ENCODE peak calls at places on chromosomes 6 and 20, in ten cellular contexts. One of them, this sample, is unnamed.

GRCh38 chr20:44457016-44457415 is 18.7 kb upstream of the TTPAL start:
- DNase-seq in mucosa of descending colon: peak
- DNase-seq in left ventricle myocardium inferior: no peak
- DNase-seq in GM12864: no peak
- DNase-seq in heart right ventricle: no peak
- DNase-seq in epithelial cell of esophagus: no peak
- DNase-seq in choroid plexus epithelial cell: no peak
- DNase-seq in GM06990: no peak
- DNase-seq in fibroblast of mammary gland: no peak
- DNase-seq in psoas muscle: no peak
- DNase-seq in this sample: no peak

GRCh38 chr6:131782764-131783163 is 25.1 kb upstream of the ENPP1 start:
- DNase-seq in heart right ventricle: no peak
- DNase-seq in left ventricle myocardium inferior: no peak
- DNase-seq in psoas muscle: no peak
- DNase-seq in epithelial cell of esophagus: peak
- DNase-seq in choroid plexus epithelial cell: peak
- DNase-seq in GM06990: no peak
- DNase-seq in fibroblast of mammary gland: no peak
- DNase-seq in mucosa of descending colon: peak
- DNase-seq in GM12864: no peak
- DNase-seq in this sample: no peak

GRCh38 chr6:52125572-52125971 is 38.2 kb upstream of the PKHD1 start:
- DNase-seq in heart right ventricle: no peak
- DNase-seq in psoas muscle: no peak
- DNase-seq in left ventricle myocardium inferior: no peak
- DNase-seq in GM06990: no peak
- DNase-seq in fibroblast of mammary gland: no peak
- DNase-seq in choroid plexus epithelial cell: no peak
- DNase-seq in epithelial cell of esophagus: no peak
- DNase-seq in mucosa of descending colon: no peak
- DNase-seq in GM12864: no peak
- DNase-seq in this sample: no peak

GRCh38 chr6:133099573-133099972 is 141.6 kb upstream of the EYA4 start:
- DNase-seq in choroid plexus epithelial cell: peak
- DNase-seq in GM06990: no peak
- DNase-seq in fibroblast of mammary gland: peak
- DNase-seq in left ventricle myocardium inferior: no peak
- DNase-seq in GM12864: no peak
- DNase-seq in mucosa of descending colon: no peak
- DNase-seq in epithelial cell of esophagus: peak
- DNase-seq in heart right ventricle: no peak
- DNase-seq in psoas muscle: no peak
- DNase-seq in this sample: no peak

GRCh38 chr6:131602913-131603312 is 25.1 kb downstream of the MED23 start:
- DNase-seq in left ventricle myocardium inferior: no peak
- DNase-seq in heart right ventricle: no peak
- DNase-seq in GM06990: no peak
- DNase-seq in epithelial cell of esophagus: peak
- DNase-seq in psoas muscle: no peak
- DNase-seq in fibroblast of mammary gland: peak
- DNase-seq in mucosa of descending colon: no peak
- DNase-seq in choroid plexus epithelial cell: peak
- DNase-seq in GM12864: no peak
- DNase-seq in this sample: no peak

GRCh38 chr6:73739097-73739496 is 43.1 kb downstream of the CD109 start:
- DNase-seq in epithelial cell of esophagus: peak
- DNase-seq in mucosa of descending colon: peak
- DNase-seq in GM12864: no peak
- DNase-seq in left ventricle myocardium inferior: no peak
- DNase-seq in heart right ventricle: no peak
- DNase-seq in fibroblast of mammary gland: peak
- DNase-seq in psoas muscle: no peak
- DNase-seq in GM06990: no peak
- DNase-seq in choroid plexus epithelial cell: peak
- DNase-seq in this sample: no peak

GRCh38 chr6:90494067-90494773 is 92.7 kb downstream of the MAP3K7 start:
- DNase-seq in heart right ventricle: no peak
- DNase-seq in mucosa of descending colon: no peak
- DNase-seq in GM12864: no peak
- DNase-seq in left ventricle myocardium inferior: no peak
- DNase-seq in epithelial cell of esophagus: no peak
- DNase-seq in GM06990: no peak
- DNase-seq in choroid plexus epithelial cell: peak
- DNase-seq in psoas muscle: no peak
- DNase-seq in fibroblast of mammary gland: no peak
- DNase-seq in this sample: no peak

GRCh38 chr6:161161889-161162624 is 111.8 kb downstream of the AGPAT4 start:
- DNase-seq in epithelial cell of esophagus: no peak
- DNase-seq in mucosa of descending colon: no peak
- DNase-seq in psoas muscle: no peak
- DNase-seq in heart right ventricle: no peak
- DNase-seq in choroid plexus epithelial cell: peak
- DNase-seq in GM12864: no peak
- DNase-seq in fibroblast of mammary gland: peak
- DNase-seq in GM06990: no peak
- DNase-seq in left ventricle myocardium inferior: no peak
- DNase-seq in this sample: no peak

GRCh38 chr20:47233333-47234188 is 122.9 kb downstream of the ZMYND8 start:
- DNase-seq in epithelial cell of esophagus: no peak
- DNase-seq in fibroblast of mammary gland: peak
- DNase-seq in heart right ventricle: no peak
- DNase-seq in mucosa of descending colon: no peak
- DNase-seq in GM06990: no peak
- DNase-seq in left ventricle myocardium inferior: no peak
- DNase-seq in psoas muscle: no peak
- DNase-seq in choroid plexus epithelial cell: peak
- DNase-seq in GM12864: no peak
- DNase-seq in this sample: no peak

GRCh38 chr6:142716097-142716496 is 228.9 kb downstream of the HIVEP2 start:
- DNase-seq in left ventricle myocardium inferior: no peak
- DNase-seq in GM12864: no peak
- DNase-seq in epithelial cell of esophagus: no peak
- DNase-seq in heart right ventricle: no peak
- DNase-seq in GM06990: no peak
- DNase-seq in fibroblast of mammary gland: peak
- DNase-seq in psoas muscle: no peak
- DNase-seq in choroid plexus epithelial cell: no peak
- DNase-seq in mucosa of descending colon: no peak
- DNase-seq in this sample: no peak

GRCh38 chr6:45896783-45897441 is 118.7 kb downstream of the CLIC5 start:
- DNase-seq in GM12864: no peak
- DNase-seq in choroid plexus epithelial cell: peak
- DNase-seq in epithelial cell of esophagus: no peak
- DNase-seq in mucosa of descending colon: no peak
- DNase-seq in fibroblast of mammary gland: peak
- DNase-seq in left ventricle myocardium inferior: no peak
- DNase-seq in psoas muscle: peak
- DNase-seq in GM06990: no peak
- DNase-seq in heart right ventricle: no peak
- DNase-seq in this sample: no peak

GRCh38 chr20:12012241-12013222 is 94.8 kb downstream of the BTBD3 start:
- DNase-seq in left ventricle myocardium inferior: no peak
- DNase-seq in choroid plexus epithelial cell: peak
- DNase-seq in mucosa of descending colon: peak
- DNase-seq in psoas muscle: no peak
- DNase-seq in GM06990: no peak
- DNase-seq in epithelial cell of esophagus: peak
- DNase-seq in GM12864: no peak
- DNase-seq in fibroblast of mammary gland: peak
- DNase-seq in heart right ventricle: peak
- DNase-seq in this sample: no peak

GRCh38 chr6:157599191-157599590 is 218.2 kb downstream of the ZDHHC14 start:
- DNase-seq in psoas muscle: no peak
- DNase-seq in fibroblast of mammary gland: no peak
- DNase-seq in epithelial cell of esophagus: no peak
- DNase-seq in left ventricle myocardium inferior: no peak
- DNase-seq in heart right ventricle: no peak
- DNase-seq in GM12864: peak
- DNase-seq in GM06990: no peak
- DNase-seq in mucosa of descending colon: no peak
- DNase-seq in choroid plexus epithelial cell: no peak
- DNase-seq in this sample: no peak

GRCh38 chr6:157596886-157597285 is 215.9 kb downstream of the ZDHHC14 start:
- DNase-seq in mucosa of descending colon: no peak
- DNase-seq in heart right ventricle: no peak
- DNase-seq in psoas muscle: no peak
- DNase-seq in choroid plexus epithelial cell: peak
- DNase-seq in GM06990: no peak
- DNase-seq in fibroblast of mammary gland: no peak
- DNase-seq in GM12864: no peak
- DNase-seq in epithelial cell of esophagus: no peak
- DNase-seq in left ventricle myocardium inferior: no peak
- DNase-seq in this sample: no peak

GRCh38 chr6:157595768-157596167 is 214.8 kb downstream of the ZDHHC14 start:
- DNase-seq in mucosa of descending colon: no peak
- DNase-seq in GM12864: no peak
- DNase-seq in epithelial cell of esophagus: no peak
- DNase-seq in left ventricle myocardium inferior: no peak
- DNase-seq in heart right ventricle: no peak
- DNase-seq in GM06990: no peak
- DNase-seq in fibroblast of mammary gland: no peak
- DNase-seq in choroid plexus epithelial cell: no peak
- DNase-seq in psoas muscle: no peak
- DNase-seq in this sample: no peak

GRCh38 chr6:157596461-157596860 is 215.5 kb downstream of the ZDHHC14 start:
- DNase-seq in epithelial cell of esophagus: no peak
- DNase-seq in choroid plexus epithelial cell: no peak
- DNase-seq in GM12864: no peak
- DNase-seq in GM06990: no peak
- DNase-seq in heart right ventricle: no peak
- DNase-seq in fibroblast of mammary gland: no peak
- DNase-seq in left ventricle myocardium inferior: no peak
- DNase-seq in psoas muscle: no peak
- DNase-seq in mucosa of descending colon: no peak
- DNase-seq in this sample: no peak

DNA sequence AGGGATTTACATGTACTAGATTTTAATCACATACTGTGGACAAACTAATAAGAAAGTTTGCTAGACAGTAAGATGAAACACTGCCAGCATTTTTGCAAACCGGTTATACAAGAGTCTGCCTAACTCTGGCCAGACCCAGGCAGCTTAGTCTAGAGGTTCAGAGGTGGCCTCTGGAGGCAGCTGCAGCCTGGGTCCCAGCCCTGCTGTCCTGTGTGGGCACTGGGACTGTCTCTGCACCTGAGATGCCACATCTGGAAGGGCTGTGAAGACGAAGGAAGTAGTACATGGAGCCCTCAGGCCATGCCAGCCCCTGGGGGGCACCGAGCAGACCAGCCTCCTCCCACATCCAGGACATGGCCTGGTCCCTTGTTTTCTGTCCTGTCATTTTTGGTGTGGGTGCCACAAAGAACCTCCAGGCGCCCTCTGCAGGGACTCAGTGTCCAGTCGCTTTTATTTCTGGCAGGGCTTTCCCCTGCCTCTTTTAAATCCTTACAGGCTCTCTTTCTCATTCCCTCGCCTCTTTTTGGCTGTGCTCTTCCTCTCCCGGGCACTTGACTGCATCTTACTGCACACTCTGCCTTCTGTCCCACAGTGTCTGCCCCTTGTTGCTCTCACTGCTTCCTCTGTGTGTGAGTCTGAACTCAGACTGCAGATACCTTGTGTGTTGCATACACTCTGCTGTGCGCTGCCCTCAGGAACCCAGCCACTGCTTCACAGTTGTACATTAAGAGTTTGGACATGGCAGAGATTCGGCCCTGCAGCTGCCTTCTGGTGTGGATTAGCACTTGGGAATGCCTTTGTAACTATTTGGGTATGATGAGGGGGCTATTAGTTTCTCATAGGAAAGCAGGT is 216.7 kb downstream of the ZDHHC14 start:
- DNase-seq in left ventricle myocardium inferior: peak
- DNase-seq in choroid plexus epithelial cell: peak
- DNase-seq in psoas muscle: peak
- DNase-seq in fibroblast of mammary gland: peak
- DNase-seq in epithelial cell of esophagus: peak
- DNase-seq in GM06990: peak
- DNase-seq in mucosa of descending colon: peak
- DNase-seq in GM12864: no peak
- DNase-seq in heart right ventricle: peak
- DNase-seq in this sample: no peak
- TF ChIP-seq CTCF in left ventricle myocardium inferior: peak
- TF ChIP-seq CTCF in choroid plexus epithelial cell: peak
- TF ChIP-seq CTCF in psoas muscle: peak
- TF ChIP-seq CTCF in fibroblast of mammary gland: peak
- TF ChIP-seq CTCF in epithelial cell of esophagus: peak
- TF ChIP-seq CTCF in GM06990: peak
- TF ChIP-seq CTCF in mucosa of descending colon: peak
- TF ChIP-seq CTCF in GM12864: peak
- TF ChIP-seq CTCF in heart right ventricle: peak
- TF ChIP-seq CTCF in this sample: peak

GRCh38 chr6:48825501-48826317 is 637.3 kb downstream of the MMUT start:
- DNase-seq in GM12864: no peak
- DNase-seq in fibroblast of mammary gland: peak
- DNase-seq in left ventricle myocardium inferior: no peak
- DNase-seq in heart right ventricle: no peak
- DNase-seq in choroid plexus epithelial cell: peak
- DNase-seq in GM06990: no peak
- DNase-seq in epithelial cell of esophagus: peak
- DNase-seq in psoas muscle: no peak
- DNase-seq in mucosa of descending colon: no peak
- DNase-seq in this sample: no peak
- H3K4me3 ChIP-seq in GM12864: no peak
- H3K4me3 ChIP-seq in fibroblast of mammary gland: no peak
- H3K4me3 ChIP-seq in left ventricle myocardium inferior: no peak
- H3K4me3 ChIP-seq in heart right ventricle: no peak
- H3K4me3 ChIP-seq in choroid plexus epithelial cell: peak
- H3K4me3 ChIP-seq in GM06990: no peak
- H3K4me3 ChIP-seq in epithelial cell of esophagus: no peak
- H3K4me3 ChIP-seq in psoas muscle: no peak
- H3K4me3 ChIP-seq in mucosa of descending colon: no peak
- H3K4me3 ChIP-seq in this sample: no peak

GRCh38 chr6:135144678-135145508 is 36.2 kb upstream of the MYB start:
- DNase-seq in choroid plexus epithelial cell: peak
- DNase-seq in heart right ventricle: no peak
- DNase-seq in GM12864: no peak
- DNase-seq in left ventricle myocardium inferior: no peak
- DNase-seq in mucosa of descending colon: peak
- DNase-seq in GM06990: no peak
- DNase-seq in fibroblast of mammary gland: peak
- DNase-seq in epithelial cell of esophagus: peak
- DNase-seq in psoas muscle: no peak
- DNase-seq in this sample: no peak
- TF ChIP-seq CTCF in choroid plexus epithelial cell: peak
- TF ChIP-seq CTCF in heart right ventricle: no peak
- TF ChIP-seq CTCF in GM12864: peak
- TF ChIP-seq CTCF in left ventricle myocardium inferior: peak
- TF ChIP-seq CTCF in mucosa of descending colon: peak
- TF ChIP-seq CTCF in GM06990: peak
- TF ChIP-seq CTCF in fibroblast of mammary gland: peak
- TF ChIP-seq CTCF in epithelial cell of esophagus: peak
- TF ChIP-seq CTCF in psoas muscle: peak
- TF ChIP-seq CTCF in this sample: no peak

DNA sequence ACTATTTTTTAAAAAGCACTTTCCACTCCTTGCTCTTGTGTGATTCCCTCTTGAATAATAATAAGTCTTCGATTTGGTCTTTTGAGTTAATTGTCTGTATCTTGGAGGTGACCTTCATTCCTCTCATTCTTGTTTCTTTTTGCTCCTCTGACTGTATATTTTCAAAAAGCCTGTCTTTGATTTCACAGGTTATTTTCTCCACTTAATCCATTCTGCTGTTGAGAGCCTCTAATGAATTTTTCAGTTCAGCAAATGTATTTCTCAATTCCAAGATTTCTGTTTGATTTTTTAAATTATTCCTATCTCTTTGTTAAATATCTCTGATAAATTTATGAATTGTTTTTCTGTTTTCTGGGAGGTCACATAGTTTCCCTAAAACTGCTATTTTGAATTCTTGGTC is 21.7 kb upstream of the KIAA1586 start:
- DNase-seq in psoas muscle: no peak
- DNase-seq in left ventricle myocardium inferior: no peak
- DNase-seq in fibroblast of mammary gland: no peak
- DNase-seq in GM06990: no peak
- DNase-seq in mucosa of descending colon: no peak
- DNase-seq in choroid plexus epithelial cell: no peak
- DNase-seq in epithelial cell of esophagus: no peak
- DNase-seq in GM12864: no peak
- DNase-seq in heart right ventricle: no peak
- DNase-seq in this sample: no peak
- H3K4me3 ChIP-seq in psoas muscle: no peak
- H3K4me3 ChIP-seq in left ventricle myocardium inferior: no peak
- H3K4me3 ChIP-seq in fibroblast of mammary gland: no peak
- H3K4me3 ChIP-seq in GM06990: no peak
- H3K4me3 ChIP-seq in mucosa of descending colon: no peak
- H3K4me3 ChIP-seq in choroid plexus epithelial cell: no peak
- H3K4me3 ChIP-seq in epithelial cell of esophagus: no peak
- H3K4me3 ChIP-seq in GM12864: no peak
- H3K4me3 ChIP-seq in heart right ventricle: no peak
- H3K4me3 ChIP-seq in this sample: no peak